ENCODE peak calls at places on chromosomes 11 and 22, in six cellular contexts. V, H, F, O, Q and S are unnamed samples.

GRCh38 chr22:37611202-37611601 is 2.6 kb downstream of the GGA1 start:
- DNase-seq in V (no peak), H (peak), F (no peak), O (no peak), Q (no peak), S (no peak)

GRCh38 chr11:12802418-12803085 is 128.3 kb downstream of the TEAD1 start:
- DNase-seq in V (peak), H (peak), F (peak), O (no peak), Q (peak), S (no peak)

GRCh38 chr11:19995131-19995530 is 165.1 kb downstream of the DBX1 start:
- DNase-seq in V (peak), H (peak), F (no peak), O (no peak), Q (no peak), S (no peak)

GRCh38 chr11:29051935-29052334 is 943.7 kb downstream of the METTL15 start:
- DNase-seq in V (no peak), H (no peak), F (no peak), O (no peak), Q (no peak), S (no peak)

GRCh38 chr11:19200410-19201201 is 1.2 kb downstream of the CSRP3 start:
- DNase-seq in V (no peak), H (peak), F (no peak), O (no peak), Q (no peak), S (no peak)

GRCh38 chr22:24323233-24323632 is 52.6 kb downstream of the SPECC1L start:
- DNase-seq in V (no peak), H (no peak), F (no peak), O (no peak), Q (no peak), S (no peak)

GRCh38 chr11:65381721-65382035 is 768 bp downstream of the SLC25A45 start:
- DNase-seq in V (no peak), H (no peak), F (no peak), O (no peak), Q (no peak), S (no peak)

GRCh38 chr11:133927690-133928627 is 28.8 kb downstream of the IGSF9B start:
- DNase-seq in V (peak), H (peak), F (peak), O (no peak), Q (peak), S (peak)

GRCh38 chr22:29904020-29904419 is 21.0 kb downstream of the MTMR3 start:
- DNase-seq in V (no peak), H (no peak), F (no peak), O (no peak), Q (no peak), S (no peak)

GRCh38 chr11:109892321-109892794 is 200.8 kb upstream of the ZC3H12C start:
- DNase-seq in V (no peak), H (no peak), F (no peak), O (no peak), Q (no peak), S (no peak)

GRCh38 chr11:70142171-70142875 is 60.8 kb upstream of the FADD start:
- DNase-seq in V (no peak), H (no peak), F (no peak), O (no peak), Q (no peak), S (no peak)

GRCh38 chr11:65156926-65157325 is 13.1 kb upstream of the SPDYC start:
- DNase-seq in V (no peak), H (no peak), F (no peak), O (no peak), Q (no peak), S (no peak)

GRCh38 chr11:69301491-69302401 is 7.8 kb downstream of the MYEOV start:
- DNase-seq in V (no peak), H (peak), F (no peak), O (no peak), Q (no peak), S (no peak)

GRCh38 chr11:728901-729491 is 18.3 kb upstream of the TALDO1 start:
- DNase-seq in V (no peak), H (no peak), F (peak), O (no peak), Q (no peak), S (no peak)

DNA sequence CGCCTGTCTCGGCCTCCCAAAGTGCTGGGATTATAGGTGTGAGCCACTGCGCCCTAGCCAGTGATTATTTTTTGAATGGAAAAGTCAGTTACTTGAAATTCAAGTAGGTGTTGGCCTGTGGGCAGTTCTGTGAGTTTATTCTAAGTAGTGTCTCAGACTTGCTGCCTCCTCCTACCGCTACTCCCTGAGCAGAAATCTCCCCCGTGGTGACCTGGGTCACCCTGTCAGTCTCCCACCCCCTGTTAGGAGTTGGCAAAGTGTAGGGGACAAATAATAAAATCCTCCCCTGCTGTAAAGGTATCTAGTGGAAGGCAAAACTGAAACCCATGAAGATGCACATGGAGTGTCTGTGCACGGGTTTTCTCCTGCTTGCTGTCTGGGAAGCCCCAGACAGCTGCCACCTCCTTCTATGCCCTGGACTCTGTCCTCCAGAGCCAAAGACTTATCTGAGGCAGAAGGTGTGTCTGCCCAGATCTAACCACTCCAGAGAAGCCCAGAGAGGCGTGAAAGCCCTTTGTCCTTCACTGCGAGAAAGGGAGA is 26.3 kb downstream of the SNAP29 start:
- DNase-seq in V (no peak), H (no peak), F (no peak), O (no peak), Q (no peak), S (no peak)
- TF ChIP-seq CTCF in V (no peak), H (no peak), F (no peak), O (no peak), Q (no peak), S (no peak)

GRCh38 chr11:2384723-2385041 is 7.6 kb downstream of the CD81 start:
- DNase-seq in V (no peak), H (no peak), F (no peak), O (no peak), Q (no peak), S (no peak)
- H3K4me3 ChIP-seq in V (peak), H (no peak), F (no peak), O (no peak), Q (no peak), S (no peak)

DNA sequence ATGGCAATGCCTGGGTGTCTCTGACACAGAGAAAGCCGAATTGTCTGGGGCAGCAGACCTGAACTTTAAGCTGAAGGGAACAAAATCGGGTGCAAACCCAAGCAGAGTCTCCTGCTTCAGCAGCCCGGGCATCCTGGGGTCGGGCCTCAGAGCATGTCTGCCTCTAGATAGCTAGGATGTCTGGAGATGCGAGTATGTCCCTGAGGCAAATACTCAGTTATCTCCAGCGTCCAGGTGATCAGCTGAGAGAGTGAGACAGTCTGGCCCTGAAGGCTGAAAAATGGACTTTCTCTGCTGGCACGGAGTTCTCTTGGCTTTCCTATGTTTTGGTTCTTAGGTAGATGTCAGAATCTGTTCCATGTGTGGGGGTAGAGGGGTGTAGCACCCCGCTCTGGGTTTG is 3.3 kb downstream of the ADAMTS8 start:
- DNase-seq in V (no peak), H (no peak), F (no peak), O (no peak), Q (no peak), S (no peak)
- TF ChIP-seq CTCF in V (no peak), H (no peak), F (no peak), O (no peak), Q (no peak), S (no peak)

DNA sequence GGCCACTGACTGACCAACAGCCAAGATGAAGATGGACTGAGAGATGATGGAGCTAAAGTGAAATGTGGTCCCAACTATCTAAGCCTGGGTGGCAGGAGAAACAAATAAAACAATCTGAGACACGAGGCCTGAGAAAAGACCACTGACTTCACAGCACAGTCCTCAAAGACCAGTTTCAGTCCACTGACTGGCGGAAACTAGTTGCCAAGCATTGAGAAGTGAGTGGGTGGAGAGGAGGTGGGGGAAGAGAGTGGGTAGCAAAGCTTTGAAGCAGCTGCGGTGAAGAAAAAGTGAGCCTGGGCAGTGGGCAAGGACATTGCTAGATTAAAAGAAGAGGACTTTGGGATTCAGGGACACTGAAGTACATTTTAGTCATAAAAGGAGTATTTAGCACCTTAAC is 1.9 kb downstream of the MS4A1 start:
- DNase-seq in V (no peak), H (no peak), F (no peak), O (no peak), Q (no peak), S (no peak)
- H3K4me3 ChIP-seq in V (peak), H (no peak), F (no peak), O (no peak), Q (no peak), S (no peak)

GRCh38 chr22:47000888-47001287 is 238.4 kb downstream of the TBC1D22A start:
- DNase-seq in V (no peak), H (no peak), F (no peak), O (no peak), Q (no peak), S (peak)
- TF ChIP-seq CTCF in V (no peak), H (no peak), F (no peak), O (no peak), Q (no peak), S (no peak)

DNA sequence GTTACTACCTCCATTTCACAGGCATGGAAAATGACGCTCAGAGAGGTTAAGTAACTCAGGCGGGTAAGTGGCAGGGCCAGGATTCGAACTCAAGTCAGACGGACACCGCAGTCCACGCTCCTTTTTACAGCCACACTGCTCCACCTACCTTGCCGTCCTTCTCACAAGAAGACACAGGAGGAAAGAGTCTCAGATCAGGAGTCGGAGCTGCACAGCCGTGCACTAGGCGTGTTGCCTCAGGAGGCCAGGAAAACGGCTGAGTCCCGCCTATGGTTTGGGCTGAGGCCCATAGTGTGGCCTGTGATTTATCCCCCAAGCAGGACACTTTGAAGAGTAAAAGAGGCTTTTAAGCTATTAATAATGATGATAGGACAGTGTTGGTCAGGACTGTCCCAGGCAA is 44.7 kb upstream of the CD5 start:
- DNase-seq in V (no peak), H (no peak), F (no peak), O (no peak), Q (no peak), S (no peak)
- H3K4me3 ChIP-seq in V (no peak), H (no peak), F (no peak), O (no peak), Q (no peak), S (no peak)